ENCODE peak calls at places on chromosomes 12 and 14, in six cellular contexts. F is left lobe of liver, H is upper lobe of right lung, K is aorta, R is omental fat pad, B is GOT3. V is an unnamed sample.

GRCh38 chr12:15600223-15600935 is 188.8 kb downstream of the EPS8 start:
- DNase-seq in F (no peak), H (no peak), K (no peak), R (no peak), B (no peak), V (no peak)

GRCh38 chr14:20623798-20624197 is 17.7 kb downstream of the OR6S1 start:
- DNase-seq in F (no peak), H (peak), K (no peak), R (no peak), B (no peak), V (no peak)

GRCh38 chr14:74980746-74981661 is 21.7 kb upstream of the EIF2B2 start:
- DNase-seq in F (no peak), H (no peak), K (peak), R (no peak), B (no peak), V (no peak)

GRCh38 chr14:85188836-85189235 is 341.1 kb upstream of the FLRT2 start:
- DNase-seq in F (no peak), H (no peak), K (no peak), R (no peak), B (no peak), V (no peak)

GRCh38 chr12:59723520-59723919 is 127.7 kb downstream of the SLC16A7 start:
- DNase-seq in F (no peak), H (no peak), K (no peak), R (no peak), B (no peak), V (no peak)

GRCh38 chr12:52633383-52633782 is 15.0 kb upstream of the KRT73 start:
- DNase-seq in F (peak), H (no peak), K (no peak), R (no peak), B (no peak), V (no peak)

GRCh38 chr14:28344381-28344780 is 422.2 kb upstream of the FOXG1 start:
- DNase-seq in F (no peak), H (no peak), K (no peak), R (no peak), B (no peak), V (no peak)

GRCh38 chr14:43408472-43408871 is 1098.6 kb downstream of the FSCB start:
- DNase-seq in F (no peak), H (no peak), K (no peak), R (no peak), B (no peak), V (no peak)

GRCh38 chr14:76346391-76347160 is 29.4 kb upstream of the ESRRB start:
- DNase-seq in F (no peak), H (no peak), K (no peak), R (no peak), B (no peak), V (no peak)

GRCh38 chr12:79514730-79515525 is 175.8 kb downstream of the PAWR start:
- DNase-seq in F (no peak), H (no peak), K (no peak), R (no peak), B (no peak), V (no peak)

GRCh38 chr12:124380793-124381453 is 86.0 kb downstream of the RFLNA start:
- DNase-seq in F (no peak), H (no peak), K (no peak), R (no peak), B (no peak), V (no peak)

GRCh38 chr12:114274131-114274530 is 131.8 kb downstream of the TBX5 start:
- DNase-seq in F (no peak), H (no peak), K (no peak), R (no peak), B (no peak), V (no peak)

GRCh38 chr12:80861636-80862378 is 75.9 kb downstream of the LIN7A start:
- DNase-seq in F (no peak), H (no peak), K (no peak), R (no peak), B (no peak), V (no peak)

GRCh38 chr14:73250781-73251500 is 13.6 kb downstream of the PAPLN start:
- DNase-seq in F (no peak), H (no peak), K (peak), R (no peak), B (no peak), V (peak)

V was measured in right lobe of liver.